ENCODE peak calls at places on chromosomes 13 and 19, in eight cellular contexts. S, X, Q, O, L, Y, B and E are unnamed samples.

GRCh38 chr19:14361824-14362223 is 19.4 kb upstream of the ADGRE5 start:
- DNase-seq in L (peak), O (no peak), B (no peak), Y (no peak), S (no peak), X (no peak), Q (peak), E (peak)

GRCh38 chr19:13557756-13558398 is 51.6 kb upstream of the CACNA1A start:
- DNase-seq in S (peak), B (no peak), Q (no peak), O (no peak), X (no peak), Y (no peak), L (no peak), E (no peak)

GRCh38 chr13:94825507-94825906 is 113.2 kb upstream of the SOX21 start:
- DNase-seq in Y (peak), S (peak), O (peak), Q (no peak), L (peak), B (no peak), X (no peak), E (no peak)

GRCh38 chr13:27619711-27620376 is 485 bp downstream of the LNX2 start:
- DNase-seq in X (peak), O (peak), S (no peak), Y (peak), Q (peak), B (peak), L (peak), E (no peak)

GRCh38 chr19:56079609-56080008 is 41.5 kb downstream of the ZNF787 start:
- DNase-seq in X (no peak), S (no peak), Q (no peak), L (no peak), O (no peak), B (no peak), Y (no peak), E (no peak)

GRCh38 chr19:32404939-32405430 is 585 bp upstream of the DPY19L3 start:
- DNase-seq in Y (peak), Q (peak), X (peak), S (peak), O (peak), B (peak), L (peak), E (no peak)

GRCh38 chr13:106114981-106115554 is 420.4 kb downstream of the EFNB2 start:
- DNase-seq in L (no peak), O (no peak), Y (no peak), S (no peak), B (no peak), X (no peak), Q (no peak), E (no peak)

GRCh38 chr19:33374406-33374703 is 846 bp downstream of the CEBPG start:
- DNase-seq in O (no peak), X (no peak), S (peak), L (no peak), B (no peak), Y (peak), Q (no peak), E (no peak)

GRCh38 chr13:20873348-20873747 is 29.2 kb downstream of the XPO4 start:
- DNase-seq in B (no peak), O (no peak), Q (no peak), X (no peak), S (no peak), L (peak), Y (no peak), E (no peak)

GRCh38 chr13:83515267-83515666 is 367.0 kb downstream of the SLITRK1 start:
- DNase-seq in Y (no peak), X (no peak), B (peak), O (no peak), S (no peak), L (no peak), Q (no peak), E (no peak)

GRCh38 chr19:4474504-4475136 is 2.5 kb downstream of the HDGFL2 start:
- DNase-seq in Y (peak), S (no peak), Q (no peak), L (peak), B (peak), O (no peak), X (no peak), E (peak)

GRCh38 chr19:41351339-41352245 is 2.1 kb downstream of the TGFB1 start:
- DNase-seq in S (no peak), Q (peak), L (peak), X (peak), Y (no peak), B (peak), O (peak), E (no peak)

GRCh38 chr13:40895715-40896184 is 106.3 kb downstream of the SLC25A15 start:
- DNase-seq in X (no peak), L (no peak), Y (no peak), Q (no peak), O (no peak), B (no peak), S (no peak), E (no peak)

GRCh38 chr13:100274942-100275506 is 186.1 kb downstream of the PCCA start:
- DNase-seq in B (peak), Y (no peak), O (no peak), S (no peak), L (no peak), Q (no peak), X (no peak), E (no peak)

GRCh38 chr19:30423481-30423880 is 51.3 kb downstream of the ZNF536 start:
- DNase-seq in L (no peak), Q (no peak), B (no peak), X (no peak), O (no peak), Y (no peak), S (no peak), E (no peak)

GRCh38 chr13:44629465-44630183 is 53.5 kb upstream of the TSC22D1 start:
- DNase-seq in L (no peak), Q (no peak), O (no peak), Y (no peak), S (no peak), X (no peak), B (no peak), E (no peak)

GRCh38 chr19:3054972-3055740 is 7.1 kb downstream of the TLE5 start:
- DNase-seq in Y (no peak), B (no peak), X (no peak), Q (no peak), O (no peak), L (no peak), S (no peak), E (no peak)

GRCh38 chr19:32041681-32042292 is 303.6 kb upstream of the ZNF507 start:
- DNase-seq in X (no peak), B (peak), O (no peak), Q (no peak), S (peak), Y (peak), L (peak), E (peak)

GRCh38 chr19:49814010-49814409 is 918 bp upstream of the FUZ start:
- DNase-seq in B (no peak), S (no peak), O (no peak), L (no peak), Y (no peak), Q (no peak), X (no peak), E (no peak)

GRCh38 chr13:31912641-31913401 is 118.8 kb upstream of the FRY start:
- DNase-seq in L (no peak), S (no peak), Y (no peak), O (no peak), Q (no peak), X (no peak), B (no peak), E (no peak)

GRCh38 chr19:49689133-49690072 is at the start of gene ADM5:
- DNase-seq in L (no peak), O (no peak), Q (peak), X (no peak), B (no peak), Y (no peak), S (peak), E (no peak)

GRCh38 chr13:50893211-50893852 is 16.3 kb upstream of the RNASEH2B start:
- DNase-seq in L (no peak), O (no peak), B (no peak), Q (peak), Y (no peak), X (peak), S (no peak), E (peak)

GRCh38 chr13:61109741-61110140 is 305.9 kb downstream of the PCDH20 start:
- DNase-seq in X (no peak), Q (no peak), Y (no peak), L (no peak), B (no peak), O (no peak), S (no peak), E (no peak)

GRCh38 chr13:95349267-95349666 is 48.0 kb upstream of the ABCC4 start:
- DNase-seq in X (no peak), S (no peak), L (no peak), B (no peak), Y (no peak), O (no peak), Q (no peak), E (no peak)

GRCh38 chr13:20190481-20191310 is 2.0 kb downstream of the GJB2 start:
- DNase-seq in L (no peak), Y (no peak), Q (no peak), S (no peak), X (no peak), O (no peak), B (peak), E (no peak)

GRCh38 chr19:57317503-57317902 is 2.8 kb upstream of the ZNF543 start:
- DNase-seq in Q (no peak), X (no peak), Y (no peak), O (no peak), B (no peak), S (no peak), L (no peak), E (no peak)

GRCh38 chr19:55372316-55373081 is 2.2 kb upstream of the IL11 start:
- DNase-seq in L (no peak), X (no peak), B (peak), S (no peak), O (no peak), Y (peak), Q (no peak), E (no peak)

GRCh38 chr13:96229356-96229755 is 139.4 kb downstream of the HS6ST3 start:
- DNase-seq in B (peak), L (peak), Q (no peak), O (no peak), S (no peak), X (no peak), Y (no peak), E (peak)

GRCh38 chr19:43667524-43668405 is 2.2 kb downstream of the PLAUR start:
- DNase-seq in L (peak), Q (peak), Y (peak), B (no peak), O (peak), S (no peak), X (no peak), E (no peak)

GRCh38 chr19:37931941-37932655 is 25.1 kb downstream of the SIPA1L3 start:
- DNase-seq in O (peak), X (peak), S (peak), Y (peak), L (peak), B (peak), Q (no peak), E (no peak)

GRCh38 chr13:44263920-44264610 is 109.6 kb upstream of the SERP2 start:
- DNase-seq in B (peak), Y (no peak), L (no peak), S (no peak), X (no peak), Q (no peak), O (peak), E (no peak)

GRCh38 chr19:16801599-16801998 is 27.6 kb upstream of the SIN3B start:
- DNase-seq in Q (no peak), L (no peak), X (no peak), B (peak), O (no peak), S (no peak), Y (no peak), E (no peak)

GRCh38 chr13:34164585-34164984 is 346.6 kb downstream of the RFC3 start:
- DNase-seq in L (no peak), Y (no peak), B (no peak), O (no peak), X (no peak), Q (no peak), S (no peak), E (no peak)

GRCh38 chr19:45171211-45171623 is 6.8 kb downstream of the TRAPPC6A start:
- DNase-seq in L (no peak), B (no peak), X (no peak), O (no peak), Q (peak), Y (no peak), S (no peak), E (peak)

GRCh38 chr13:28022848-28023518 is 34.5 kb upstream of the URAD start:
- DNase-seq in L (peak), Q (no peak), S (peak), B (no peak), X (no peak), Y (peak), O (no peak), E (no peak)

GRCh38 chr19:10773969-10774368 is 56.1 kb downstream of the DNM2 start:
- DNase-seq in S (no peak), Y (no peak), O (no peak), B (no peak), L (no peak), X (no peak), Q (no peak), E (no peak)

GRCh38 chr13:43245374-43245964 is 222.1 kb downstream of the DNAJC15 start:
- DNase-seq in O (no peak), S (no peak), B (peak), Q (no peak), L (no peak), X (no peak), Y (peak), E (no peak)

GRCh38 chr13:29428310-29428991 is 167.0 kb downstream of the SLC7A1 start:
- DNase-seq in O (no peak), X (no peak), L (peak), Y (peak), Q (no peak), B (no peak), S (no peak), E (no peak)
- H3K4me3 ChIP-seq in O (peak), X (peak), L (peak), Y (peak), Q (no peak), B (peak), S (no peak), E (no peak)

GRCh38 chr19:46297700-46298476 is 1.0 kb downstream of the HIF3A start:
- DNase-seq in L (no peak), Q (no peak), O (peak), B (no peak), S (peak), Y (peak), X (no peak), E (no peak)

GRCh38 chr19:46296722-46297431 is at the start of gene HIF3A:
- DNase-seq in Q (no peak), S (peak), X (no peak), O (peak), L (no peak), B (no peak), Y (no peak), E (no peak)

GRCh38 chr19:46299004-46299509 is 2.2 kb downstream of the HIF3A start:
- DNase-seq in B (peak), S (peak), Q (no peak), O (peak), X (peak), Y (peak), L (peak), E (no peak)

GRCh38 chr19:46299695-46300094 is 2.9 kb downstream of the HIF3A start:
- DNase-seq in S (no peak), O (peak), Q (no peak), L (no peak), X (no peak), B (no peak), Y (no peak), E (no peak)

DNA sequence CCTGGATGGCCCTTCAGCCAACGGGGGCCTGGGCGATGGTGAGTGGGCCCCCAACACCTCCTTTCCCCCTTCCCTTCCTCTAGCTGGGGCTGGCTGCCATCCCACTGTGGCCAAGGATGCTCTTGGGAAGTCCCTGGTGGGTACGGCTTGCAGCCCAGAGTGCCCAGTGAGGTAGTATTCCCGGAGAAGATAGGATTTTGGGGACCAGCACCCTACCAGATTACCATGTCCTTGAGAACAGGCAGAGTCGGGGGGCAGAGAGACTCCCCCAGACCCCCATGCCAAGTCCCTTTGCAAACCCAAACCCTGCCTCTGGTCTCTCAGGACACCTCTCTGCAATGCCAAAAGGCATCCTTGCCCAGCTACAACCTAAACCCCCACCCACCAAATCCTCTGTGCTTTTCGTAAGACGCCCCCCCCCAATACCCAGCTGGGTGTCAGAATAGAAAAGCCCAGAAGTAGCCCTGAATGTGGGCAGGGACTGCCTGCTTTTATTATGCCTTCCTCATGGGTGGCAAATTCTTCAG is 1.7 kb downstream of the HIF3A start:
- DNase-seq in B (no peak), X (no peak), Y (no peak), L (no peak), S (no peak), Q (no peak), O (no peak), E (no peak)
- H3K4me3 ChIP-seq in B (peak), X (peak), Y (peak), L (no peak), S (no peak), Q (no peak), O (peak), E (no peak)

DNA sequence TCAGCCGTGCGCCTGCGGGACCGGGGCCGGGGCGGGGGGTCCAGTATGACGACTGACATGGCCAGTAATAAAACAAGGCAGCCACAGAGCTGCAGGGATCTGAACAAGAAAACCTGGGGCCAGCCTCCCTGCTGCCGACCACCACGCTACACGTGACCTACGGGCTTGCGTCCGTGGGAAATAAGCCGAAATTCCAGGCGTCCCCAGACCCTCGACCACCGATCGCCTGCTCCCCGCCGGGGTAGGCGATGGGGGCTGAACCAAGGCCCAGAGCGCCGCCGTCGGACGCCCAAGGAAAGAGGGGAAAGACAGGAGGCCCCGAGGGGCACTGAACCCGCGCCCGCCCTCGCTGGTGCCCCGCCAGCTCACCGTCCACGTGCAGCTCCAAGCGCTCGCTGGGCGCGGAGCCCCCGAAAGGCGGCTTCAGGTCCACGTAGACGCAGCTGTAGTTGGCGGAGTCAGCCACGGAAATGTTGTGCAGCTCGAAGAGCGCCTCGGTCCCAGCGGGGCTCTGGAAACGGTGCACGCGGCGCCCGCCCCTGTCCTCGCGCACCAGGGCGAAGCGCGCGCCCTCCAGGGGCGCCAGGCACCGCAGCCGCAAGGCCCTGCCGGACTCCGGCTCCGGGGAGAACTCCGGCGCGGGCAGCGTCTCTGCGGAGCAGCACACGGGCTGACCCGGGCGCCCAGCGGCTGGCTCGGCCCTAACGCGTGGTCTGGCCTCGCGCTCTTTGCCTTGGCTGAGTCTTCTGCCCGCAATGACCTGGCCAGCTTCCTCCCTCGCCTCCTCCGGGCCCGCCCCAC is 3.1 kb downstream of the A1BG start:
- DNase-seq in Q (no peak), O (no peak), B (no peak), S (no peak), X (no peak), Y (no peak), L (no peak), E (no peak)
- H3K4me3 ChIP-seq in Q (no peak), O (no peak), B (no peak), S (no peak), X (peak), Y (no peak), L (no peak), E (no peak)

DNA sequence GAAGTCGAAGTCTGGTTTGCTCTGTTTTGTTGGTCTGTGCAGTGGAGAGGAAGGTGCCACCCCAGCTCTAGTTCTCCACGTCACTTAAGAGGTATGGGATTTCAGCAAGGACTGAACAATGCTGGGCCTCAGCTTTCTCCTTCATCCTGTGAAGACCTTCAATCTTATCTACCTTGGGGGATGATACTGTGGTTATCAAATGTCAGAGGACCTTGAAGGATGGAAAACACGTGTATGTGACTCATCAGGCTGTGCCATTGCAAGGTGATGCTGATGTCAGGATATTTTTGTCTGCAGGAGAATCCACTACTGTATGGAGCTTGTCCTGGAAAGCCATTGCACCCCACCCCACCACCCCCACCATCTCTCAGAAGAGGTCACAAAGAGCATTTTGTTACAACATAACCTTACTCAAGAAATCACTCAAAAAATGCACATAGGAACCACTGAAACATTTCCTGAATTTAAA is 81.4 kb upstream of the UQCRFS1 start:
- DNase-seq in Q (no peak), X (no peak), O (no peak), B (no peak), S (no peak), Y (no peak), L (no peak), E (no peak)
- H3K4me3 ChIP-seq in Q (no peak), X (no peak), O (no peak), B (no peak), S (no peak), Y (no peak), L (no peak), E (no peak)

GRCh38 chr19:47432499-47432898 is 13.2 kb upstream of the MEIS3 start:
- DNase-seq in B (no peak), X (no peak), Q (no peak), L (no peak), O (no peak), S (no peak), Y (no peak), E (no peak)

GRCh38 chr19:47429140-47429793 is 9.9 kb upstream of the MEIS3 start:
- DNase-seq in B (no peak), L (no peak), Y (no peak), Q (no peak), S (no peak), O (no peak), X (no peak), E (no peak)

GRCh38 chr19:47432091-47432490 is 12.8 kb upstream of the MEIS3 start:
- DNase-seq in O (no peak), B (no peak), S (no peak), L (no peak), Q (no peak), Y (no peak), X (no peak), E (no peak)

GRCh38 chr19:47428177-47428894 is 9.0 kb upstream of the MEIS3 start:
- DNase-seq in Y (peak), Q (peak), B (peak), L (peak), X (peak), O (peak), S (peak), E (peak)

GRCh38 chr19:47430041-47430802 is 10.9 kb upstream of the MEIS3 start:
- DNase-seq in L (no peak), X (no peak), Q (no peak), B (no peak), O (no peak), S (peak), Y (no peak), E (no peak)
- H3K4me3 ChIP-seq in L (no peak), X (peak), Q (no peak), B (peak), O (no peak), S (no peak), Y (no peak), E (no peak)

GRCh38 chr19:19384486-19384885 is 21.0 kb upstream of the GATAD2A start:
- DNase-seq in Q (no peak), B (no peak), S (no peak), O (no peak), X (no peak), Y (no peak), L (no peak), E (no peak)
- H3K4me3 ChIP-seq in Q (peak), B (peak), S (no peak), O (peak), X (peak), Y (no peak), L (no peak), E (peak)